ENCODE peak calls at places on chromosomes 12 and 14, in six cellular contexts. W is esophagus squamous epithelium, O is right cardiac atrium, T is colonic mucosa, E is small intestine, D is PC-3. G is an unnamed sample.

GRCh38 chr12:72075401-72075800 is 136.8 kb downstream of the TPH2 start:
- DNase-seq in W (no peak), O (no peak), T (no peak), E (peak), D (no peak), G (no peak)

GRCh38 chr12:52871291-52871961 is 22.6 kb upstream of the KRT78 start:
- DNase-seq in W (no peak), O (peak), T (peak), E (peak), D (peak), G (peak)

GRCh38 chr12:3102721-3103410 is 25.7 kb downstream of the TSPAN9 start:
- DNase-seq in W (no peak), O (no peak), T (no peak), E (no peak), D (no peak), G (no peak)

GRCh38 chr12:76588881-76589565 is 29.5 kb upstream of the OSBPL8 start:
- DNase-seq in W (no peak), O (no peak), T (no peak), E (no peak), D (no peak), G (peak)

GRCh38 chr12:13559318-13559978 is 362.9 kb downstream of the EMP1 start:
- DNase-seq in W (no peak), O (no peak), T (peak), E (peak), D (peak), G (no peak)

GRCh38 chr12:98399532-98399931 is 115.9 kb upstream of the TMPO start:
- DNase-seq in W (no peak), O (no peak), T (no peak), E (peak), D (peak), G (peak)

GRCh38 chr14:76937181-76938091 is 91.1 kb downstream of the IRF2BPL start:
- DNase-seq in W (no peak), O (peak), T (no peak), E (no peak), D (no peak), G (peak)

GRCh38 chr12:42761601-42762350 is 172.2 kb upstream of the PRICKLE1 start:
- DNase-seq in W (no peak), O (no peak), T (no peak), E (no peak), D (peak), G (no peak)

GRCh38 chr14:70448633-70449032 is 3.3 kb upstream of the ADAM21 start:
- DNase-seq in W (no peak), O (no peak), T (no peak), E (peak), D (peak), G (no peak)

GRCh38 chr12:67193705-67194104 is 75.5 kb upstream of the CAND1 start:
- DNase-seq in W (no peak), O (no peak), T (no peak), E (no peak), D (peak), G (peak)

GRCh38 chr12:19937161-19937560 is 431.2 kb upstream of the PDE3A start:
- DNase-seq in W (no peak), O (no peak), T (no peak), E (no peak), D (no peak), G (no peak)

GRCh38 chr12:52258335-52258901 is 16.0 kb upstream of the KRT86 start:
- DNase-seq in W (no peak), O (peak), T (no peak), E (peak), D (no peak), G (no peak)

GRCh38 chr12:3317481-3317815 is 173.6 kb upstream of the PRMT8 start:
- DNase-seq in W (no peak), O (no peak), T (no peak), E (no peak), D (peak), G (no peak)

GRCh38 chr12:120125792-120126634 is 9.5 kb upstream of the RAB35 start:
- DNase-seq in W (no peak), O (no peak), T (no peak), E (no peak), D (no peak), G (no peak)

GRCh38 chr12:213527-213932 is 427 bp downstream of the SLC6A12 start:
- DNase-seq in W (no peak), O (no peak), T (no peak), E (peak), D (no peak), G (no peak)

GRCh38 chr14:95477411-95478089 is 38.9 kb downstream of the SYNE3 start:
- DNase-seq in W (no peak), O (peak), T (no peak), E (no peak), D (peak), G (no peak)

GRCh38 chr14:97077253-97077653 is 280.1 kb downstream of the VRK1 start:
- DNase-seq in W (no peak), O (peak), T (peak), E (peak), D (peak), G (peak)

GRCh38 chr12:96141216-96141944 is 52.8 kb upstream of the ELK3 start:
- DNase-seq in W (no peak), O (no peak), T (no peak), E (no peak), D (no peak), G (no peak)

GRCh38 chr14:67541448-67542387 is 8.6 kb downstream of the PLEKHH1 start:
- DNase-seq in W (no peak), O (no peak), T (peak), E (peak), D (no peak), G (no peak)

GRCh38 chr12:68530965-68531364 is 79.7 kb upstream of the RAP1B start:
- DNase-seq in W (no peak), O (no peak), T (no peak), E (no peak), D (peak), G (no peak)

GRCh38 chr12:26429070-26429691 is 233.8 kb downstream of the SSPN start:
- DNase-seq in W (no peak), O (no peak), T (no peak), E (no peak), D (no peak), G (no peak)

GRCh38 chr12:95548056-95548538 is 3.2 kb downstream of the USP44 start:
- DNase-seq in W (no peak), O (peak), T (no peak), E (peak), D (no peak), G (no peak)

GRCh38 chr12:64707362-64707761 is 51.8 kb downstream of the GNS start:
- DNase-seq in W (no peak), O (no peak), T (no peak), E (no peak), D (no peak), G (no peak)

GRCh38 chr12:123150804-123151678 is at the start of gene PITPNM2:
- DNase-seq in W (no peak), O (peak), T (peak), E (peak), D (peak), G (peak)

GRCh38 chr12:121399391-121400331 is at the start of gene RNF34:
- DNase-seq in W (peak), O (peak), T (peak), E (peak), D (peak), G (peak)

GRCh38 chr12:79344855-79345840 is 345.6 kb downstream of the PAWR start:
- DNase-seq in W (no peak), O (no peak), T (peak), E (peak), D (peak), G (peak)

GRCh38 chr12:32891956-32892355 is 4.6 kb downstream of the PKP2 start:
- DNase-seq in W (no peak), O (no peak), T (no peak), E (no peak), D (peak), G (peak)

GRCh38 chr12:93857279-93857894 is 180.2 kb downstream of the CRADD start:
- DNase-seq in W (no peak), O (no peak), T (no peak), E (no peak), D (peak), G (peak)

GRCh38 chr12:118145113-118145797 is 9.3 kb downstream of the PEBP1 start:
- DNase-seq in W (no peak), O (no peak), T (no peak), E (no peak), D (no peak), G (no peak)

GRCh38 chr14:70838076-70838475 is 28.8 kb upstream of the MAP3K9 start:
- DNase-seq in W (no peak), O (no peak), T (peak), E (peak), D (no peak), G (no peak)

GRCh38 chr14:92495041-92495440 is 18.5 kb upstream of the RIN3 start:
- DNase-seq in W (no peak), O (peak), T (no peak), E (no peak), D (no peak), G (no peak)

GRCh38 chr14:75334191-75335051 is 55.8 kb downstream of the FOS start:
- DNase-seq in W (no peak), O (peak), T (no peak), E (peak), D (no peak), G (no peak)

GRCh38 chr14:80202888-80203562 is 8.3 kb downstream of the DIO2 start:
- DNase-seq in W (no peak), O (no peak), T (peak), E (peak), D (peak), G (no peak)

GRCh38 chr14:37697489-37698121 is 102.2 kb downstream of the TTC6 start:
- DNase-seq in W (no peak), O (no peak), T (no peak), E (peak), D (peak), G (peak)

GRCh38 chr12:71439613-71440392 is at the start of gene LGR5:
- DNase-seq in W (no peak), O (peak), T (peak), E (peak), D (peak), G (no peak)

GRCh38 chr12:124497039-124497438 is 70.4 kb downstream of the NCOR2 start:
- DNase-seq in W (no peak), O (peak), T (no peak), E (no peak), D (no peak), G (no peak)

GRCh38 chr12:102962532-102962931 is 5.1 kb downstream of the ASCL1 start:
- DNase-seq in W (no peak), O (no peak), T (no peak), E (no peak), D (no peak), G (no peak)

GRCh38 chr14:65159281-65160062 is 57.2 kb upstream of the MAX start:
- DNase-seq in W (no peak), O (no peak), T (no peak), E (no peak), D (no peak), G (no peak)

GRCh38 chr12:51254592-51254991 is 15.6 kb downstream of the SMAGP start:
- DNase-seq in W (no peak), O (no peak), T (no peak), E (no peak), D (no peak), G (no peak)

DNA sequence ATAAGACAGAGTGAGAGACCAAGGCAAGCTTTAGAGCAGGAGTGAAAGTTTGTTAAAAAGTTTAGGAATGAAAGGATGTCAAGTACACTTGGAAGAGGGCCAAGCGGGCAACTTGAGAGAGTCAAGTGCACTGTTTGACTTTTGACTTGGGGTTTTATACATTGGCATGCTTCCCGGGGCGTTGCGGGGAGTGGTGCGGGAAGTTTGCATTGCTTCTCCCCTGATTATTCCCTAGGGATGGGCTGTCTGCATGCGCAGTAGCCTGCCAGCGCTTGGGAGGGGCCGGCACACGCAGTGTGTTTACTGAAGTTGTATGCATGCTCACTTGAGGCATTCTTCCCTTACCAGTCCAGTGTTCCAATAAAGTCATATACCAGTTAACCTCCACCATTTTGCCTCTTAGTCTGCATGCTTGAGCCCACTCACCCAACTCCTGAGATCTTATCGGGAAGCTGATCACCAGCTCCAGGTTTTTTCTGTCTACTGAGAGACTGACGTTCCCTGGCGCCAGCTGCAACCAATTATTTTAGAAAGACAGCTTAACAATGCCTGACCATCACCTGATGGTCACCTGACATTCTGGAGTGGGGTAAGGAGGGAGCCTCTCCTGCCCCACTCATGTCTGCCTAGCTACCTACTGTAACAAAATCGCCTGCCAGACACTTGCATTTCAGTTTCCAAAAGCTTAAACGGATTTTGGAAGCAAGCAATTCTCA is 53.2 kb downstream of the DACT1 start:
- DNase-seq in W (no peak), O (no peak), T (peak), E (peak), D (no peak), G (no peak)
- H3K27ac ChIP-seq in W (no peak), O (no peak), T (no peak), E (no peak), D (no peak), G (no peak)

DNA sequence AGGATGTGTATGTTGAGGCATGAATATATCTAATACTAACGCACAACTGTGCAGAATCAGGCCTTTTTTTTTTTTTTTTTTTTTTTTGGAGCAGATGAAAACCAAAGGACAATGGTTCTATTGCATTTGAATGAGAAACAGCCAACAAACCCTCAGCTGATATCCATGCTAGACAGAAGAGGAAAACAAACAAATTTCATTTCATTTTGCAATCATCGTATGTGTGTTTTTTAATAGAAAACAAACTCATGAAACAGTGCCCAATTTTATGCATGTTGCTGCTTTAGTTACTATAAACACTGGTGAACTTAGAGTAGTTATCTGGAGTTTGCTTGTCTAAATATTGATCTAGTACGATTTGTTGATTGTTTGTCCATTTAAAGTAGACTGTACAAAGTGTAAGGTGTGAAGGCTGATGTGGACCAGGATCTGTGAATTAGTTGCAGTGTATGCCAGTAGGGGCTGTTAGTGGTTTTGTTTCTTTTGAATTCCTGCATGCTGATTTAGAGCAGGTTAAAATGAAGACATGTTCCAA is 166.6 kb downstream of the KITLG start:
- DNase-seq in W (no peak), O (no peak), T (no peak), E (no peak), D (no peak), G (no peak)
- H3K27ac ChIP-seq in W (no peak), O (no peak), T (no peak), E (no peak), D (no peak), G (no peak)

DNA sequence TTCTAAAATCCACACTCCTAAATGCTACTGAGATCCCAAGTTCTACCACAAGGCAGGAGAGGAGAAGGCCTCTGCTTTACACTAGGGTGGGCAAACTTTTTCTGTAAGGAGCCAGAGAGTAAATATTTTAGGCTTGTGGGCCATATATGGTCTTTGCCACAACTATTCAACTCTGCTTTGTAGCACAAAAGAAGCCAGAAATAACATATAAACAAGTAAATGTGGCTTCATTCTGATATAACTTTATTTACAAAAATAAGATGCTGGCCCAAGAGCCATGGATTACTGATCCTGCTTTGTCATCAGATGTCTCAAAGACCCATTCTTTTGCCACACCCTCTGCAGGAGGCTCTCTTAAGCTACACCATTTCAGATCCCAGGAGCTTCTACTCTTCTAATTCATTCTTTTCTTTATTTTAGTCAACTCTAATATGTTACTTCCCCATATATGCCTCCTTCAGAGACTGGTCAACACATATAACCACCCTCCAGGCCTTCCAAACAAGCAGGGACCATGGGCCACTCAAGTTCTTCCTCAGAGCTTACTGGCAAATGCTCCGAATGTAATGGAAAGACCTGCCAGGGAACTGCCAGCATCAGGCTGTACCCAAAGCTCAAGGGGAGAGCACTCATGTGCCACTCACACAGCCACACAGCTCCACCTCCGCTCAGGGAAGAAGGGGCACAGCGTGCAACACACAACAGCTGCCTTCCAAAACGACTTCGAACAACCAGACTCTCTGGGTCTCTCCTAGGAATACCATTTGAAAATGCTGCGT is 15.6 kb downstream of the APPL2 start:
- DNase-seq in W (no peak), O (no peak), T (no peak), E (no peak), D (no peak), G (no peak)
- H3K27ac ChIP-seq in W (no peak), O (peak), T (no peak), E (peak), D (peak), G (no peak)

DNA sequence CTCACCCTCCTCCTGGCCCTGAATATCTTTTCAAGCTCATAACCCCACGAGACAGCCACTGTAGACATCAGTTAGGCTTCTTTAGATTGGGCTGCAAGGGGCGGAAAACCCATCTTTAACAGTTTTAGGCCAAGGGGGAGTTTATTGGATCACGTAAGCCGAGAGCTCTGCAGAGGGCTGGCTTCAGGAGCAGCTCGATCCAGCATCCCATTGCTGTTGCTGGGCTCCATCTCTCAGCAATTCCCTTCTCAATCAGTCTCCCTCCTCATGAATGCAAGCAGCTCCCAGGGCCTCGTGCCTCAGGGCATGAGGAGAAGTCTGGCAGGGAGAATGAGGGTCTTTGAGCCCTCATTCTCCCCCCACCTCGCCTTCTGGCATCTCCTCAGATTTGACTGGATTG is 59.4 kb downstream of the ADGRD1 start:
- DNase-seq in W (no peak), O (no peak), T (no peak), E (no peak), D (no peak), G (no peak)
- H3K27ac ChIP-seq in W (no peak), O (no peak), T (no peak), E (no peak), D (no peak), G (no peak)

GRCh38 chr14:56274556-56274955 is 156.3 kb downstream of the PELI2 start:
- DNase-seq in W (no peak), O (no peak), T (no peak), E (no peak), D (no peak), G (no peak)

GRCh38 chr14:56268653-56269052 is 150.4 kb downstream of the PELI2 start:
- DNase-seq in W (no peak), O (no peak), T (no peak), E (no peak), D (no peak), G (no peak)

GRCh38 chr14:56273949-56274348 is 155.7 kb downstream of the PELI2 start:
- DNase-seq in W (no peak), O (no peak), T (no peak), E (no peak), D (no peak), G (no peak)

GRCh38 chr14:56273151-56273550 is 154.9 kb downstream of the PELI2 start:
- DNase-seq in W (no peak), O (no peak), T (no peak), E (no peak), D (no peak), G (no peak)

GRCh38 chr14:56271988-56272387 is 153.8 kb downstream of the PELI2 start:
- DNase-seq in W (no peak), O (no peak), T (no peak), E (no peak), D (peak), G (peak)
- H3K27ac ChIP-seq in W (no peak), O (no peak), T (no peak), E (no peak), D (no peak), G (peak)

GRCh38 chr14:68951800-68952540 is 27.1 kb downstream of the ACTN1 start:
- DNase-seq in W (no peak), O (peak), T (no peak), E (no peak), D (no peak), G (no peak)

GRCh38 chr14:68951051-68951797 is 27.9 kb downstream of the ACTN1 start:
- DNase-seq in W (no peak), O (peak), T (peak), E (peak), D (peak), G (peak)

GRCh38 chr14:68948686-68949085 is 30.4 kb downstream of the ACTN1 start:
- DNase-seq in W (no peak), O (no peak), T (no peak), E (no peak), D (no peak), G (no peak)

GRCh38 chr14:68949236-68949965 is 29.7 kb downstream of the ACTN1 start:
- DNase-seq in W (no peak), O (no peak), T (no peak), E (no peak), D (no peak), G (no peak)

DNA sequence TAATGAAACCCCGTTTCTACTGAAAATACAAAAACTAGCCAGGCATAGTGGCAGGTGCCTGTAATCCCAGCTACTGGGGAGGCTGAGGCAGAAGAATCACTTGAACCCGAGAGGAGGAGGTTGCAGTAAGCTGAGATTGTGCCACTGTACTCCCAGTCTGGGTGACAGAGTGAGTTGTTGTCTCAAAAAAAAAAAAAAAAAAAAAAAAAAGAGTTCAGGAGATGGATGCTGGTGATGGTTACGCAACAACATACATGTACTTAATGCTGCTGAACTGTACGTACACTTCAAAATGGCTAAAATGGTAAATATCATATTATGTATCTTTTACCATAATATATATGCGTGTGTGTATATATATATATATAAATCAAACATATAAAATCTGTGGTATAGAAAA is 29.0 kb downstream of the ACTN1 start:
- DNase-seq in W (no peak), O (no peak), T (no peak), E (no peak), D (no peak), G (no peak)
- H3K27ac ChIP-seq in W (peak), O (no peak), T (peak), E (no peak), D (no peak), G (peak)